ENCODE peak calls at places on chromosomes 1 and 21, in four cellular contexts. G is small intestine, R is Peyer's patch, F is pancreas. J is an unnamed sample. For H3K9me3, the result is how much of the 10 kb centered on the place peaks cover.

GRCh38 chr1:223665592-223666312 is at the start of gene CAPN8:
- DNase-seq in G (peak), R (peak), F (no peak), J (no peak)

GRCh38 chr1:119859647-119860046 is 36.7 kb downstream of the ADAM30 start:
- DNase-seq in G (peak), R (no peak), F (no peak), J (no peak)

GRCh38 chr1:200305806-200306205 is 104.0 kb downstream of the ZNF281 start:
- DNase-seq in G (no peak), R (no peak), F (no peak), J (no peak)

GRCh38 chr1:164855930-164856329 is 296.9 kb downstream of the PBX1 start:
- DNase-seq in G (no peak), R (no peak), F (no peak), J (no peak)

GRCh38 chr1:181676269-181676668 is 193.0 kb downstream of the CACNA1E start:
- DNase-seq in G (peak), R (peak), F (no peak), J (no peak)

GRCh38 chr1:214474467-214474866 is 76.9 kb downstream of the PTPN14 start:
- DNase-seq in G (no peak), R (no peak), F (no peak), J (no peak)

GRCh38 chr21:29017639-29018237 is 1.4 kb downstream of the RWDD2B start:
- DNase-seq in G (peak), R (no peak), F (no peak), J (no peak)

GRCh38 chr1:147292012-147292411 is 49.5 kb downstream of the CHD1L start:
- DNase-seq in G (no peak), R (no peak), F (no peak), J (no peak)

GRCh38 chr21:44442266-44443125 is 12.8 kb upstream of the LRRC3 start:
- DNase-seq in G (no peak), R (no peak), F (no peak), J (peak)

GRCh38 chr1:53601031-53601745 is 137.8 kb downstream of the GLIS1 start:
- DNase-seq in G (no peak), R (no peak), F (peak), J (no peak)

GRCh38 chr1:77308889-77309621 is 27.2 kb downstream of the AK5 start:
- DNase-seq in G (no peak), R (no peak), F (no peak), J (no peak)

GRCh38 chr1:16717174-16718108 is 22.9 kb upstream of the RNU1-4 start:
- DNase-seq in G (no peak), R (no peak), F (peak), J (no peak)

GRCh38 chr1:50493710-50494109 is 70.5 kb upstream of the DMRTA2 start:
- DNase-seq in G (peak), R (no peak), F (no peak), J (no peak)

GRCh38 chr1:161978011-161978790 is 45.5 kb downstream of the OLFML2B start:
- DNase-seq in G (no peak), R (no peak), F (no peak), J (no peak)

GRCh38 chr1:10598088-10598712 is 123.5 kb downstream of the PEX14 start:
- DNase-seq in G (peak), R (no peak), F (no peak), J (no peak)

GRCh38 chr1:61081637-61082335 is 575 bp upstream of the NFIA start:
- DNase-seq in G (peak), R (peak), F (peak), J (peak)

GRCh38 chr1:241883159-241883558 is 35.2 kb downstream of the EXO1 start:
- DNase-seq in G (no peak), R (no peak), F (no peak), J (no peak)

GRCh38 chr1:119940697-119941096 is 44.4 kb upstream of the ADAM30 start:
- DNase-seq in G (no peak), R (no peak), F (no peak), J (no peak)

GRCh38 chr21:30714946-30715345 is 3.6 kb downstream of the KRTAP21-3 start:
- DNase-seq in G (no peak), R (no peak), F (no peak), J (no peak)

GRCh38 chr1:113534130-113534817 is 144.0 kb downstream of the MAGI3 start:
- DNase-seq in G (no peak), R (no peak), F (no peak), J (no peak)

GRCh38 chr1:31769720-31770390 is 5.7 kb upstream of the ADGRB2 start:
- DNase-seq in G (no peak), R (no peak), F (no peak), J (peak)

GRCh38 chr1:21251773-21252471 is 38.3 kb downstream of the ECE1 start:
- DNase-seq in G (peak), R (peak), F (no peak), J (peak)

GRCh38 chr1:61348025-61348665 is 265.8 kb downstream of the NFIA start:
- DNase-seq in G (no peak), R (no peak), F (no peak), J (no peak)

GRCh38 chr1:62784509-62785365 is 805 bp downstream of the ATG4C start:
- DNase-seq in G (peak), R (no peak), F (no peak), J (no peak)

GRCh38 chr1:226711976-226712778 is 26.9 kb downstream of the ITPKB start:
- DNase-seq in G (peak), R (peak), F (no peak), J (no peak)

GRCh38 chr1:96882096-96882495 is 160.5 kb downstream of the PTBP2 start:
- DNase-seq in G (no peak), R (no peak), F (no peak), J (no peak)

GRCh38 chr1:56434659-56435202 is 144.6 kb downstream of the PLPP3 start:
- DNase-seq in G (no peak), R (no peak), F (no peak), J (no peak)

GRCh38 chr21:30981403-30981802 is 56.9 kb downstream of the KRTAP19-8 start:
- DNase-seq in G (no peak), R (no peak), F (no peak), J (no peak)

GRCh38 chr1:230064283-230064682 is 2.8 kb upstream of the GALNT2 start:
- DNase-seq in G (no peak), R (no peak), F (no peak), J (no peak)

GRCh38 chr1:70071597-70071996 is 133.8 kb downstream of the LRRC40 start:
- DNase-seq in G (no peak), R (no peak), F (no peak), J (peak)

GRCh38 chr1:114427612-114428011 is 83.4 kb downstream of the TRIM33 start:
- DNase-seq in G (no peak), R (no peak), F (no peak), J (no peak)

GRCh38 chr1:248613742-248614141 is 16.2 kb upstream of the OR2T10 start:
- DNase-seq in G (no peak), R (no peak), F (no peak), J (no peak)

DNA sequence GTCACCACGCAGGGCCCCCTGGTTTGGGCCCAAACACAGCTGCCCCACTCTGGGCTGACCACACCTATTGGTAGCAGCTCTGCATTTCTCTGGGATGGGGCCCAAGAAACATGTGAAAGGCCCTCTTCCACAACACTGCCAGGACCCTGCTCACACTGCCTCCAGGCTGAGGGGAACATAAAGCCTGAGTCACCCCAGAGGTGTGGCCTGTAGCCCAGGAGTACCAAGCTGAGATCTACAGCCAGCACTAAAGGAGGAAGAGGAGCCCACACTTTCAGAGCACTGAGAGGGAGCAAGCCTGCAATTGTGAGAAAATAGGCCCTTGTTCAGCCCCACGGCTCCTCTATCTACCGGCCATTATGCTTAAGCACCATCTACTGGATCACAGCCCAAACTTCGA is 14.4 kb upstream of the OR2T10 start:
- DNase-seq in G (no peak), R (no peak), F (no peak), J (no peak)
- H3K9me3 ChIP-seq in G (under half), R (under half), F (under half), J (under half)

GRCh38 chr1:246989901-246990300 is 18.0 kb downstream of the ZNF695 start:
- DNase-seq in G (no peak), R (no peak), F (no peak), J (no peak)
- H3K9me3 ChIP-seq in G (under half), R (half or more), F (under half), J (half or more)

GRCh38 chr1:49323925-49324540 is 547.3 kb upstream of the BEND5 start:
- DNase-seq in G (no peak), R (no peak), F (no peak), J (no peak)

GRCh38 chr1:49319426-49319963 is 542.8 kb upstream of the BEND5 start:
- DNase-seq in G (no peak), R (no peak), F (no peak), J (no peak)

DNA sequence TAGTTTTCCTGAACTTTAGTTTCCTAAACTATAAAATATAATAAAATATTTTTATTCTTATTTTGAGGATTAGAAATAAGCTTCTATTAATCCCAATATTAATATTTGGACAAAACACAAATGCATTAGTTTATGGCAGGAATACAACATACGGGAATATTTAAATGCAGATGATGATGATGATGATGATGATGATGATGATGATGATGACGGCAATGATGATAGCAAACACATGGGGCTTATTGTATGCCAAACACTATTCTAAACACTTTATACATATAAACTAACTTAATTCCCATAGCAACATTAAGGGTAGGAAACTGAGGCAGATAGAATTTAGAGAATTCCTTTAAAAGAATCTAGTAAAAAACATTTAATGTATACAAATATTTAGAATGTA is 541.5 kb upstream of the BEND5 start:
- DNase-seq in G (no peak), R (no peak), F (no peak), J (no peak)
- H3K9me3 ChIP-seq in G (under half), R (under half), F (under half), J (under half)

DNA sequence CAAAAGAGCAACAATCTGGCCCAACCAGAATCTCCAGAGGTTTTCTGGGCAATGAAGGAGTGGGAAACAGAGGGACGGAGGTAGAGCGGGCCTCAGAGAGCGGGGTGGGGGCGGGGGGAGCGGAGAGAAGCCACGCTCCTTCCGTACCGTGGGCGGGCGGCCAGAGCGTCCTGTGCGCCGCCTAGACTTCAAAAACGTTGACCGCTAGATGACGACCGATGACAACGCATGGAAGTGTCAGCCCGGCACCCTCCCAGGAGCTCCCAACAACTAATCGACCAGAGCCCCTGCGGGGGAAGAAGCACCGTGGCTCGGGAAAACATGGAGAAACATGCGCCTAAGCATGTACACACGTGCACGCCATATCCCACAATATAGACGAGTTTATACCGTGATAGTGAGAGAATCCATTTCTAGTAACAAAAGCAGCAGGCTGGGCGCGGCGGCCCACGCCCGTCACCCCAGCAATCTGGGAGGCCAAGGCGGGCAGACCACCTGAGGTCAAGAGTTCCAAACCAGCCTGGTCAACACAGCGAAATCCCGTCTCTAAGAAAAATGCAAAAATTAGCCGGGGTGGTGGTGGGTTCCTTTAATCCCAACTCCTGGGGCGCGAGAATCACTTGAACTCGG is 131.9 kb downstream of the LIPI start:
- DNase-seq in G (no peak), R (no peak), F (no peak), J (no peak)
- H3K9me3 ChIP-seq in G (under half), R (under half), F (under half), J (under half)

DNA sequence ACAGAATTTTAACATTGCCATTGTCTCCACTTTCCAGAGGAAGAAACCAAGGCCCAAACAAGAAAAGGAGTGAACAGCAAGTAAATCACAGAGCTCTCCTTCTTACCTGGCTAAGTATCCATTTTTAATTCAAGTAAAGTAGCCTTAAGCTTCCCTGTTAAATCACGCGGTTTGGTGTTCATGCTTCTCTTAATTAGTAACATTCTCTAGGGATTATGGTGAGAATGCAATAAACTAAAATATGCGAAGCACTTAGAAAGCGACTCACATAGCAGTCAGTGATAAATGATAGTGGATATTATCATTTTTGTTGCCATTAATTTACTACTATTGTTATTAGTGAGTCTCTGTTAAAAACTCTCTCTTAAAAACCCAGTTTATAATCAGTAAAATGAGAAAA is 630.5 kb upstream of the TMPRSS15 start:
- DNase-seq in G (no peak), R (no peak), F (no peak), J (no peak)
- H3K9me3 ChIP-seq in G (under half), R (under half), F (under half), J (under half)

DNA sequence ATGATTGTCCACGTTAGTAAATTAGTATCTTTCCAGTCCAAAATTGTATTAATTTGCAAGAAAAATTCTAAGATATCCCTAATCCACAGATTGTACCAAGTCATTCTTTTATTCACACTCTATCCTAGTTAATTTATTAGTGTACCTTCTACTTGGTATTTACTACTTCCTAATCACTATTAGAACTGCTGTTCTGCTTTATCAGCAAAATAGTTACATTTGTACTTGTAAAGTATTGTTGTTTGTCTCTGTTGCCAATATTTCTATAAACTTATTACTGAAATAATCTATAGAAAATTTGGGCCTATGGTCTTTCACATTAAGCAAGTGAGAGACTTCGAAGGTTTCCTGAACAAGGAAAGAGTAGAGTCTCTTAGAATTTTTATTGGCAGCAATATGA is 5.6 kb upstream of the CRP start:
- DNase-seq in G (no peak), R (no peak), F (no peak), J (no peak)
- H3K9me3 ChIP-seq in G (under half), R (under half), F (under half), J (under half)